ENCODE peak calls at places on chromosome 17, in nine cellular contexts. One of them, this sample, is unnamed.
A peak's percentile ranks its signal among the peaks of the same experiment; 100 is the strongest.

GRCh38 chr17:27473748-27474609 is 17.7 kb downstream of the KSR1 start:
- DNase-seq in gastrocnemius medialis: no peak
- DNase-seq in WTC11: no peak
- DNase-seq in prostate gland: peak; percentile 33
- DNase-seq in cardiac muscle cell: peak; percentile 63
- DNase-seq in AG09309: no peak
- DNase-seq in HFFc6: no peak
- DNase-seq in neural progenitor cell: no peak
- DNase-seq in GM10248: peak; percentile 58
- DNase-seq in this sample: peak; percentile 57

GRCh38 chr17:75394332-75394918 is 11.1 kb downstream of the GRB2 start:
- DNase-seq in neural progenitor cell: no peak
- DNase-seq in cardiac muscle cell: no peak
- DNase-seq in AG09309: no peak
- DNase-seq in HFFc6: no peak
- DNase-seq in prostate gland: no peak
- DNase-seq in GM10248: no peak
- DNase-seq in gastrocnemius medialis: no peak
- DNase-seq in WTC11: no peak
- DNase-seq in this sample: no peak

GRCh38 chr17:6639651-6640535 is 618 bp downstream of the KIAA0753 start:
- DNase-seq in GM10248: peak; percentile 48
- DNase-seq in HFFc6: peak; percentile 41
- DNase-seq in gastrocnemius medialis: peak; percentile 15
- DNase-seq in cardiac muscle cell: peak; percentile 66
- DNase-seq in prostate gland: no peak
- DNase-seq in AG09309: no peak
- DNase-seq in neural progenitor cell: peak; percentile 72
- DNase-seq in WTC11: peak; percentile 29
- DNase-seq in this sample: peak; percentile 57

GRCh38 chr17:4144411-4144747 is 1.4 kb downstream of the CYB5D2 start:
- DNase-seq in neural progenitor cell: no peak
- DNase-seq in WTC11: no peak
- DNase-seq in HFFc6: no peak
- DNase-seq in gastrocnemius medialis: no peak
- DNase-seq in prostate gland: no peak
- DNase-seq in GM10248: no peak
- DNase-seq in cardiac muscle cell: no peak
- DNase-seq in AG09309: no peak
- DNase-seq in this sample: no peak

GRCh38 chr17:40499551-40500189 is 1.8 kb downstream of the TNS4 start:
- DNase-seq in AG09309: no peak
- DNase-seq in GM10248: no peak
- DNase-seq in prostate gland: peak; percentile 96
- DNase-seq in HFFc6: peak; percentile 39
- DNase-seq in gastrocnemius medialis: peak; percentile 93
- DNase-seq in WTC11: peak; percentile 87
- DNase-seq in neural progenitor cell: peak; percentile 77
- DNase-seq in cardiac muscle cell: peak; percentile 90
- DNase-seq in this sample: no peak

GRCh38 chr17:49760909-49761558 is 2.9 kb downstream of the FAM117A start:
- DNase-seq in WTC11: no peak
- DNase-seq in neural progenitor cell: no peak
- DNase-seq in prostate gland: no peak
- DNase-seq in cardiac muscle cell: no peak
- DNase-seq in AG09309: no peak
- DNase-seq in HFFc6: no peak
- DNase-seq in gastrocnemius medialis: no peak
- DNase-seq in GM10248: no peak
- DNase-seq in this sample: no peak

GRCh38 chr17:28295677-28296578 is 23.1 kb upstream of the TMEM97 start:
- DNase-seq in neural progenitor cell: no peak
- DNase-seq in HFFc6: no peak
- DNase-seq in cardiac muscle cell: no peak
- DNase-seq in prostate gland: no peak
- DNase-seq in GM10248: no peak
- DNase-seq in AG09309: no peak
- DNase-seq in gastrocnemius medialis: no peak
- DNase-seq in WTC11: no peak
- DNase-seq in this sample: no peak

GRCh38 chr17:28946239-28946638 is 5.1 kb downstream of the PHF12 start:
- DNase-seq in prostate gland: peak; percentile 65
- DNase-seq in WTC11: no peak
- DNase-seq in gastrocnemius medialis: no peak
- DNase-seq in GM10248: no peak
- DNase-seq in neural progenitor cell: no peak
- DNase-seq in AG09309: peak; percentile 78
- DNase-seq in HFFc6: peak; percentile 93
- DNase-seq in cardiac muscle cell: no peak
- DNase-seq in this sample: no peak

GRCh38 chr17:82006468-82007227 is 16.0 kb downstream of the CENPX start:
- DNase-seq in neural progenitor cell: no peak
- DNase-seq in prostate gland: no peak
- DNase-seq in cardiac muscle cell: no peak
- DNase-seq in WTC11: no peak
- DNase-seq in gastrocnemius medialis: no peak
- DNase-seq in GM10248: no peak
- DNase-seq in HFFc6: peak; percentile 43
- DNase-seq in AG09309: no peak
- DNase-seq in this sample: no peak

GRCh38 chr17:48725294-48726064 is 2.5 kb downstream of the PRAC2 start:
- DNase-seq in WTC11: no peak
- DNase-seq in gastrocnemius medialis: no peak
- DNase-seq in HFFc6: no peak
- DNase-seq in neural progenitor cell: no peak
- DNase-seq in prostate gland: peak; percentile 44
- DNase-seq in AG09309: no peak
- DNase-seq in GM10248: no peak
- DNase-seq in cardiac muscle cell: no peak
- DNase-seq in this sample: no peak

GRCh38 chr17:48725005-48725293 is 2.0 kb downstream of the PRAC2 start:
- DNase-seq in AG09309: no peak
- DNase-seq in neural progenitor cell: no peak
- DNase-seq in WTC11: no peak
- DNase-seq in HFFc6: no peak
- DNase-seq in GM10248: no peak
- DNase-seq in prostate gland: no peak
- DNase-seq in cardiac muscle cell: no peak
- DNase-seq in gastrocnemius medialis: no peak
- DNase-seq in this sample: no peak

GRCh38 chr17:48723555-48724239 is 712 bp downstream of the PRAC2 start:
- DNase-seq in cardiac muscle cell: peak; percentile 14
- DNase-seq in neural progenitor cell: peak; percentile 59
- DNase-seq in AG09309: no peak
- DNase-seq in gastrocnemius medialis: no peak
- DNase-seq in GM10248: no peak
- DNase-seq in WTC11: peak; percentile 76
- DNase-seq in HFFc6: no peak
- DNase-seq in prostate gland: peak; percentile 67
- DNase-seq in this sample: no peak

GRCh38 chr17:48722924-48723554 is at the start of gene PRAC2:
- DNase-seq in prostate gland: peak; percentile 86
- DNase-seq in neural progenitor cell: peak; percentile 51
- DNase-seq in gastrocnemius medialis: no peak
- DNase-seq in WTC11: peak; percentile 78
- DNase-seq in AG09309: no peak
- DNase-seq in GM10248: no peak
- DNase-seq in HFFc6: no peak
- DNase-seq in cardiac muscle cell: no peak
- DNase-seq in this sample: no peak

GRCh38 chr17:48724241-48725004 is 1.4 kb downstream of the PRAC2 start:
- DNase-seq in GM10248: peak; percentile 71
- DNase-seq in gastrocnemius medialis: peak; percentile 52
- DNase-seq in WTC11: peak; percentile 86
- DNase-seq in AG09309: no peak
- DNase-seq in prostate gland: peak; percentile 94
- DNase-seq in cardiac muscle cell: peak; percentile 89
- DNase-seq in HFFc6: peak; percentile 73
- DNase-seq in neural progenitor cell: peak; percentile 91
- DNase-seq in this sample: peak; percentile 77
- TF ChIP-seq CTCF in GM10248: peak; percentile 82
- TF ChIP-seq CTCF in gastrocnemius medialis: peak; percentile 72
- TF ChIP-seq CTCF in WTC11: peak; percentile 49
- TF ChIP-seq CTCF in AG09309: peak; percentile 80
- TF ChIP-seq CTCF in prostate gland: peak; percentile 84
- TF ChIP-seq CTCF in cardiac muscle cell: peak; percentile 80
- TF ChIP-seq CTCF in HFFc6: peak; percentile 85
- TF ChIP-seq CTCF in neural progenitor cell: peak; percentile 89
- TF ChIP-seq CTCF in this sample: peak; percentile 76

DNA sequence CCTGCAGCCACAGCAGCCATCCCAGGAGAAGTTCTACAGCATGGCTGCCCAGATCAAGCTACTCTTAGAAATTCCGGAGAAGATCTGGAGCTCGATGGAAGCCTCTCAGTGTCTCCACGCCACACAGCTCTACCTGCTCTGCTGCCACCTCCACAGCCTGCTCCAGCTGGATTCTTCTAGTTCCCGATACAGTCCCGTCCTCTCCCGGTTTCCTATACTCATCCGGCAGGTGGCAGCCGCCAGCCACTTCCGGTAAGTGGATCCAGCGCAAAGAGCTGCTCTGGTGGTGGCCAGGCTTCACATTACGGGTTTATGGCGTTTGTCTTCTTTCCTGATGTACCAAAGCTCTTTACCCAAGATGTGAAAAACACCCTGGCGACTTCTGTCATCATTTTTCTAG is 3.6 kb downstream of the COG1 start:
- DNase-seq in HFFc6: peak; percentile 26
- DNase-seq in WTC11: peak; percentile 50
- DNase-seq in neural progenitor cell: peak; percentile 68
- DNase-seq in GM10248: no peak
- DNase-seq in AG09309: peak; percentile 4
- DNase-seq in gastrocnemius medialis: peak; percentile 42
- DNase-seq in cardiac muscle cell: peak; percentile 57
- DNase-seq in prostate gland: peak; percentile 88
- DNase-seq in this sample: no peak
- TF ChIP-seq CTCF in HFFc6: peak; percentile 54
- TF ChIP-seq CTCF in WTC11: no peak
- TF ChIP-seq CTCF in neural progenitor cell: peak; percentile 50
- TF ChIP-seq CTCF in GM10248: peak; percentile 8
- TF ChIP-seq CTCF in AG09309: peak; percentile 58
- TF ChIP-seq CTCF in gastrocnemius medialis: no peak
- TF ChIP-seq CTCF in cardiac muscle cell: peak; percentile 58
- TF ChIP-seq CTCF in prostate gland: peak; percentile 63
- TF ChIP-seq CTCF in this sample: no peak

GRCh38 chr17:77604301-77605031 is 354.0 kb upstream of the TNRC6C start:
- DNase-seq in GM10248: no peak
- DNase-seq in HFFc6: no peak
- DNase-seq in gastrocnemius medialis: no peak
- DNase-seq in AG09309: no peak
- DNase-seq in WTC11: no peak
- DNase-seq in neural progenitor cell: no peak
- DNase-seq in cardiac muscle cell: no peak
- DNase-seq in prostate gland: no peak
- DNase-seq in this sample: no peak

GRCh38 chr17:77607606-77608005 is 350.9 kb upstream of the TNRC6C start:
- DNase-seq in neural progenitor cell: no peak
- DNase-seq in HFFc6: no peak
- DNase-seq in GM10248: no peak
- DNase-seq in WTC11: no peak
- DNase-seq in gastrocnemius medialis: no peak
- DNase-seq in AG09309: no peak
- DNase-seq in cardiac muscle cell: no peak
- DNase-seq in prostate gland: no peak
- DNase-seq in this sample: no peak

GRCh38 chr17:77608431-77608830 is 350.1 kb upstream of the TNRC6C start:
- DNase-seq in AG09309: no peak
- DNase-seq in WTC11: no peak
- DNase-seq in gastrocnemius medialis: no peak
- DNase-seq in neural progenitor cell: no peak
- DNase-seq in GM10248: no peak
- DNase-seq in HFFc6: no peak
- DNase-seq in cardiac muscle cell: no peak
- DNase-seq in prostate gland: no peak
- DNase-seq in this sample: no peak

GRCh38 chr17:77606146-77606864 is 352.2 kb upstream of the TNRC6C start:
- DNase-seq in prostate gland: no peak
- DNase-seq in WTC11: no peak
- DNase-seq in gastrocnemius medialis: no peak
- DNase-seq in GM10248: no peak
- DNase-seq in AG09309: no peak
- DNase-seq in HFFc6: no peak
- DNase-seq in cardiac muscle cell: no peak
- DNase-seq in neural progenitor cell: no peak
- DNase-seq in this sample: no peak

DNA sequence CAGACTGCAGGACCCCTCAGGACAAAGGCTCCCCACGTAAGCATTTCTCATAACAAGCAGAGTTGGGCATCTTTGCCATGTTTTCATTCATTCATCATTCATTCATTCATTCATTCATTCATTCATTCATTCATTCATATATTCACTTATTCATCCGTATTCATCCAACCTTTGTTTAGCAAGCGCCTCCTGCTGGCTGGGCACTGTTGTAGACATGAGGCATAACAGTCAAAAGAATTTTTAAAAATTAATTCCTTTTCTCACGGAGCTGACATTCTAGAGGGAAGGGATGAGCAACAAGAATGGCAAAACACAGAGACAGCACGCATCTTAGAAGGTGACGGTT is 351.7 kb upstream of the TNRC6C start:
- DNase-seq in neural progenitor cell: no peak
- DNase-seq in cardiac muscle cell: no peak
- DNase-seq in gastrocnemius medialis: no peak
- DNase-seq in AG09309: no peak
- DNase-seq in prostate gland: no peak
- DNase-seq in HFFc6: no peak
- DNase-seq in WTC11: no peak
- DNase-seq in GM10248: no peak
- DNase-seq in this sample: no peak
- TF ChIP-seq CTCF in neural progenitor cell: no peak
- TF ChIP-seq CTCF in cardiac muscle cell: no peak
- TF ChIP-seq CTCF in gastrocnemius medialis: peak; percentile 9
- TF ChIP-seq CTCF in AG09309: no peak
- TF ChIP-seq CTCF in prostate gland: no peak
- TF ChIP-seq CTCF in HFFc6: peak; percentile 62
- TF ChIP-seq CTCF in WTC11: no peak
- TF ChIP-seq CTCF in GM10248: no peak
- TF ChIP-seq CTCF in this sample: no peak

GRCh38 chr17:51034800-51035199 is 85.9 kb downstream of the SPAG9 start:
- DNase-seq in HFFc6: no peak
- DNase-seq in WTC11: no peak
- DNase-seq in neural progenitor cell: no peak
- DNase-seq in prostate gland: no peak
- DNase-seq in GM10248: no peak
- DNase-seq in gastrocnemius medialis: no peak
- DNase-seq in AG09309: no peak
- DNase-seq in cardiac muscle cell: no peak
- DNase-seq in this sample: no peak
- TF ChIP-seq CTCF in HFFc6: no peak
- TF ChIP-seq CTCF in WTC11: no peak
- TF ChIP-seq CTCF in neural progenitor cell: no peak
- TF ChIP-seq CTCF in prostate gland: no peak
- TF ChIP-seq CTCF in GM10248: no peak
- TF ChIP-seq CTCF in gastrocnemius medialis: no peak
- TF ChIP-seq CTCF in AG09309: no peak
- TF ChIP-seq CTCF in cardiac muscle cell: no peak
- TF ChIP-seq CTCF in this sample: no peak

GRCh38 chr17:64507418-64507766 is 615 bp downstream of the CEP95 start:
- DNase-seq in gastrocnemius medialis: no peak
- DNase-seq in AG09309: peak; percentile 43
- DNase-seq in WTC11: no peak
- DNase-seq in prostate gland: peak; percentile 15
- DNase-seq in GM10248: peak; percentile 58
- DNase-seq in HFFc6: peak; percentile 74
- DNase-seq in cardiac muscle cell: peak; percentile 72
- DNase-seq in neural progenitor cell: peak; percentile 86
- DNase-seq in this sample: peak; percentile 56
- TF ChIP-seq CTCF in gastrocnemius medialis: no peak
- TF ChIP-seq CTCF in AG09309: peak; percentile 53
- TF ChIP-seq CTCF in WTC11: no peak
- TF ChIP-seq CTCF in prostate gland: peak; percentile 42
- TF ChIP-seq CTCF in GM10248: peak; percentile 59
- TF ChIP-seq CTCF in HFFc6: peak; percentile 66
- TF ChIP-seq CTCF in cardiac muscle cell: peak; percentile 60
- TF ChIP-seq CTCF in neural progenitor cell: peak; percentile 54
- TF ChIP-seq CTCF in this sample: peak; percentile 20

This sample was measured in GM20000.